ENCODE peak calls at places on chromosomes 4 and X, in nine cellular contexts. V, C, B, M, F, R, Z, A and J are unnamed samples. For H3K4me1, the result is how much of the 10 kb centered on the place peaks cover.

GRCh38 chrX:78839711-78840110 is 92.2 kb downstream of the LPAR4 start:
- DNase-seq in V (no peak), A (no peak), C (no peak), F (no peak), Z (no peak), B (no peak), R (no peak), M (no peak), J (no peak)

GRCh38 chr4:10619220-10619619 is 65.3 kb downstream of the CLNK start:
- DNase-seq in M (no peak), V (no peak), A (peak), B (no peak), R (no peak), F (no peak), Z (no peak), C (no peak), J (no peak)

GRCh38 chr4:119656986-119657635 is 28.5 kb upstream of the PDE5A start:
- DNase-seq in A (peak), B (no peak), C (no peak), M (no peak), V (no peak), Z (no peak), F (no peak), R (no peak), J (no peak)

GRCh38 chr4:8592366-8593267 is at the start of gene CPZ:
- DNase-seq in C (peak), R (peak), F (no peak), Z (no peak), V (peak), A (peak), M (no peak), B (no peak), J (no peak)

GRCh38 chr4:52659722-52660261 is 691 bp upstream of the USP46 start:
- DNase-seq in C (peak), Z (peak), M (peak), B (peak), R (peak), V (peak), F (no peak), A (no peak), J (peak)

GRCh38 chr4:172942840-172943239 is 225.8 kb upstream of the GALNT7 start:
- DNase-seq in B (no peak), V (no peak), C (no peak), M (no peak), Z (no peak), A (no peak), F (no peak), R (no peak), J (peak)

GRCh38 chr4:7343353-7343655 is 91.4 kb downstream of the PSAPL1 start:
- DNase-seq in B (no peak), A (no peak), M (no peak), C (no peak), F (no peak), V (no peak), R (no peak), Z (peak), J (no peak)

GRCh38 chr4:51880016-51880915 is 37.3 kb downstream of the DCUN1D4 start:
- DNase-seq in F (no peak), Z (no peak), V (no peak), C (no peak), R (no peak), B (no peak), A (no peak), M (no peak), J (no peak)

GRCh38 chrX:112832481-112833095 is 8.0 kb downstream of the AMOT start:
- DNase-seq in M (no peak), A (peak), Z (peak), B (peak), V (no peak), F (no peak), C (no peak), R (no peak), J (peak)

GRCh38 chrX:140317462-140317861 is 187.4 kb downstream of the SOX3 start:
- DNase-seq in Z (no peak), C (no peak), V (no peak), B (no peak), R (no peak), M (no peak), A (no peak), F (no peak), J (no peak)

DNA sequence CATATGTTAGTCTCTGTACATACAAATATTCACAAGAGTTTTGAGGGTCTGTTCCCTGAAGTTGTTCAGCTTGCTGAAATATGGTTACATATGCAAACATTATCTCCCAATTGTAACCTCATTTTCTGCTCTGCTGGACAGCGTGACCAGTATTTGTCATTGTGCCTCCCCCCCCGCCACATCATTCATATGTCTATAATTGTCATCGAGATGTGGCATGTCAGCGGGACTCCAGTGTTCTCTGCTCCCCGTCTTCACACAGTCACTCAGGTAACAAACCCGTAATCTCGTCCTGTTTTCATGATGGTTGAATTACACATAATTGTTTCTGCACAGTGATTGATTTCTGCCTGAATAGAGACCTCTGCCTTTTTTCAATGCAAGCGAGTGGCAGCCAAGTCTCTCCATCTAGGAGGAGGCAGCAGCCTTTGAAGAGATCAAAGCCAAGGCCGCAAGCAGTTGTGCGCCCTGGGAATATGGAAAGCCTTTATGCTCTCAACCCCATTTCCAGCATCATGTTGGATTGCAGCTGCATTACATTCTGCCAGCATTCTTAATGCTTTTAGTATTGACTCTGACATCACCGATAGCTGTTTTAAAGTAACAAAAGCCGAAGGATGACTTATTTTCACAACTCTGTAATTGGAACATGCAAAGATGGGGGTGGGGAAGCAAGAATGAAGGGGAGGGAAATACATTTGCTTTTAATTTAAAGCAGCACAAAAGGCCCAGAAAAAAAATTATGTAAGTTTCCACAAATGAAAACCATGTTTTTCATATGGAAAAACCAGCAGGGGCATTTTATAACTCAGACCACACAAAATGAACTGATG is 27.3 kb downstream of the LEF1 start:
- DNase-seq in V (no peak), A (no peak), R (no peak), B (no peak), M (no peak), F (no peak), Z (no peak), C (no peak), J (no peak)
- H3K4me3 ChIP-seq in V (no peak), A (no peak), R (no peak), B (no peak), M (peak), F (no peak), Z (no peak), C (no peak), J (no peak)

DNA sequence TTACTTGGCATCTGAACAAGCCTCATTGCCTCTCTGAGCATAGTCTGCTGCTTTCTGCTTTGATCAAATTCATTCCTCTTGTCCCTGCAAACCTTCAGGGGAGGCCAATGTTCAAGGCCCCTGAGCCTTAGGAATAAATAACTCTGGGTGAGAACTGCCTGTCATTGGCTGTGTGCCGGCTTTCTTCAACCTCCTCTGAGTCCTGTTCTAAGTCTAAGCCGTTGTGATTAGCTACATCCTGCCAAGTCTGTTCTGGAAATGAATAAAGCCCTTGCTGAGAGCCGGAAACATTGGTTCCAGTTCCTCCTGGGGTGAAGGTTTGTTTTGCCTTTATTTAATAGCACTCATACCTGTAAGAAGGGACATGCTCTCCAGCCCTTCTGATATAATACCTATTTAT is 13.8 kb downstream of the RNF4 start:
- DNase-seq in V (no peak), B (no peak), M (no peak), F (peak), Z (no peak), C (no peak), A (peak), R (no peak), J (peak)
- H3K4me1 ChIP-seq in V (under half), B (under half), M (half or more), F (half or more), Z (half or more), C (under half), A (under half), R (half or more), J (under half)

DNA sequence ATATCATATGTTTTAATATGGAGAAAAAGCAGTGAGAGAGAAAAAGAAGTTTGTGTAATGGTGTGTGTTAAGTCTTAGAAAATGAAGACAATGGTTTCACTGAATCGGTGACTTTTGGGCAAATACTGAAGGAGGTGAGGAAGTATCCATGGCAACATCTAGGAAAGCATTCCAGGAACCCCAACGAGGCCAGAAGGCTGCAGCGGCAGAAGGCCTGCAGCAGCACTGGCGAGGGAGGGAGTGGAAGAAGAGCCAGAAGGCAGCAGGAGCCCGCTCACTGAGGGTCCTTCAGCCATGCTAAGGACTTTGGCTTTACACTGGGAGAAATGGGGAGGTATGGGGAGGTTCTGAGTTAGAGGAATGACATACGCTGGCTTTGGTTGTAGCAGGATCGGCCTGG is 26.8 kb downstream of the COQ2 start:
- DNase-seq in A (no peak), B (no peak), F (no peak), R (no peak), V (no peak), Z (no peak), M (no peak), C (no peak), J (no peak)
- H3K27ac ChIP-seq in A (no peak), B (no peak), F (no peak), R (no peak), V (no peak), Z (no peak), M (no peak), C (no peak), J (no peak)

GRCh38 chr4:129136433-129136832 is 40.5 kb downstream of the C4orf33 start:
- DNase-seq in B (no peak), Z (no peak), M (no peak), A (no peak), F (no peak), V (no peak), C (no peak), R (no peak), J (no peak)
- H3K4me3 ChIP-seq in B (no peak), Z (no peak), M (no peak), A (no peak), F (no peak), V (no peak), C (no peak), R (no peak), J (no peak)

GRCh38 chr4:158824425-158825274 is 55.8 kb downstream of the FNIP2 start:
- DNase-seq in V (no peak), A (peak), R (no peak), Z (no peak), F (no peak), M (no peak), B (no peak), C (no peak), J (no peak)

GRCh38 chr4:158821228-158822009 is 52.6 kb downstream of the FNIP2 start:
- DNase-seq in Z (no peak), C (no peak), M (no peak), F (no peak), V (no peak), R (no peak), B (no peak), A (peak), J (no peak)

GRCh38 chr4:158822348-158822747 is 53.5 kb downstream of the FNIP2 start:
- DNase-seq in C (no peak), B (no peak), V (no peak), A (no peak), M (no peak), F (no peak), Z (no peak), R (no peak), J (no peak)

GRCh38 chr4:158825443-158826036 is 56.7 kb downstream of the FNIP2 start:
- DNase-seq in V (no peak), B (no peak), C (no peak), F (no peak), R (no peak), Z (no peak), M (no peak), A (no peak), J (peak)

DNA sequence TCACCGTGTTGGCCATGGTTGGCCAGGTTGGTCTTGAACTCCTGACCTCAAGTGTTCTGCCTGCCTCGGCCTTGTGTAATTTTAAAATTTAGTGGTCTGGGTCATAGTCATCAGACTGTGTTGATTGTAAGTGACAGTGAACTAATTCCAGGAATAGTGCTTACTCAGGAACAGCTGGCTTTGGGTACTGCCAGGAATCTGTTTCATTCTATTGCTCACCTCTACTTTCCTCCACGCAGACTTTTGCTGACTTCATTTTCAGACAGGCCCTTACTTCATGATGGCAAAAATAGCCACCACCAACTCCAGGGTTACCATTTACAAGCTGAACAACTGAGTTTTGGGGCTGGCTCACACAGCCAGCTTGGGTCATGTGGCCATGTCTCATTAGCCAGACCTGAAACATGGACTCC is 54.6 kb downstream of the FNIP2 start:
- DNase-seq in A (peak), V (no peak), R (no peak), Z (no peak), M (no peak), B (no peak), C (no peak), F (no peak), J (no peak)
- H3K4me1 ChIP-seq in A (under half), V (under half), R (half or more), Z (half or more), M (under half), B (under half), C (under half), F (under half), J (under half)

DNA sequence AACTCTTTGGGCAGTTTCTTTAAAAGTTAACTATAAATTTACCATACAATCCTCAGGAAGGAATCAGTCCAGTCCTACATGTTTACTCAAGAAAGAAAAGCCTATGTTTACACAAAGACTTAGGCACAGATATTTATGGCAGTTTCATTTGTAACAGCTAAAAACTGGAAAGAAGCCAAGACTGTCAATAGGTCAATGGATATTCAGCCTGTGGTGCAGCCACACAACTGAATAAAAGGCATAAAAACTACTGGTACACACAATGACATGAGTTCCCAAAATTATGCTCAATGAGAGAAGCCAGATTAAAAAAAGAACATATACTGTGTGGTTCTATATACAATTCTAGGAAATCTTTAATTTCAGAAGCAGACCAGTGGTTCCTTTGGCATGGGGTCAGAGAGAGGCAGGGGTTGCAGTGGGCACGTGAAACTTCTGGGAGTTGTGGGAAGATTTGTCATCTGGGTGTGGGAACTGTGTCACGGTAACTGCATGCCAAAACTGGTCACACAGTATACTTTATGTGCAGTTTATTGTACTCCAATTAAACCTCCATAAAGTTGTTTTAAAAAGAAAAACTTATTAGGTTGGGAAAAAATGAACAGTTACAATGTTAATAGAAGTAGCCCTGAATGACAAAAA is 26.8 kb upstream of the STS start:
- DNase-seq in C (no peak), V (no peak), B (no peak), F (no peak), R (no peak), Z (no peak), M (no peak), A (peak), J (peak)
- H3K27ac ChIP-seq in C (no peak), V (no peak), B (peak), F (peak), R (no peak), Z (no peak), M (no peak), A (no peak), J (no peak)

GRCh38 chrX:16771483-16772398 is 14.5 kb upstream of the TXLNG start:
- DNase-seq in M (no peak), V (peak), R (no peak), F (peak), Z (no peak), C (peak), A (peak), B (no peak), J (peak)
- H3K4me3 ChIP-seq in M (no peak), V (no peak), R (no peak), F (no peak), Z (no peak), C (no peak), A (no peak), B (no peak), J (no peak)

GRCh38 chr4:174564529-174564928 is 42.2 kb upstream of the HPGD start:
- DNase-seq in A (no peak), M (no peak), B (no peak), V (no peak), F (no peak), C (no peak), R (no peak), Z (no peak), J (peak)
- H3K4me1 ChIP-seq in A (under half), M (under half), B (under half), V (under half), F (under half), C (under half), R (under half), Z (under half), J (under half)

DNA sequence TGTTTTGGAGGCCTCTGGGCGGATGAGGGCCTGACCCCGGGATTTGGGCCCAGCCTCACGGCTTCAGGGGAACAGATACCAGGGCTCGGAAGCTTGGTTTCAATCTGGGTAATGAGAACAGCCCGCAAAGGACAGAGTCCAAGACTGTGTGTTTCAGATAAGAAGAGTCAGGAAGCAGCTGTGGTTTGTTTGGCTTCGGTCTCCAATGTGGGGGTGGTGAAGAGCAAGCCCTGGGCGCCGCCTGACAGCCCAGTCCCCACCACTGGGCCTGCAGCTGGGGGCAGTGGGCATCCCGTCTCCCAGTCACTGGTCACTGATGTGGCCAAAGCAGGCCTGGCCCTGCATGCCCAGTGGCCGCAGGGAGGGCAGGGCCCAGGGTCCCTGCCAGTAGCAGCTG is 9.1 kb downstream of the WFS1 start:
- DNase-seq in F (no peak), A (peak), B (peak), R (peak), C (no peak), V (no peak), M (no peak), Z (no peak), J (peak)
- H3K27ac ChIP-seq in F (no peak), A (no peak), B (peak), R (peak), C (no peak), V (no peak), M (no peak), Z (peak), J (peak)

DNA sequence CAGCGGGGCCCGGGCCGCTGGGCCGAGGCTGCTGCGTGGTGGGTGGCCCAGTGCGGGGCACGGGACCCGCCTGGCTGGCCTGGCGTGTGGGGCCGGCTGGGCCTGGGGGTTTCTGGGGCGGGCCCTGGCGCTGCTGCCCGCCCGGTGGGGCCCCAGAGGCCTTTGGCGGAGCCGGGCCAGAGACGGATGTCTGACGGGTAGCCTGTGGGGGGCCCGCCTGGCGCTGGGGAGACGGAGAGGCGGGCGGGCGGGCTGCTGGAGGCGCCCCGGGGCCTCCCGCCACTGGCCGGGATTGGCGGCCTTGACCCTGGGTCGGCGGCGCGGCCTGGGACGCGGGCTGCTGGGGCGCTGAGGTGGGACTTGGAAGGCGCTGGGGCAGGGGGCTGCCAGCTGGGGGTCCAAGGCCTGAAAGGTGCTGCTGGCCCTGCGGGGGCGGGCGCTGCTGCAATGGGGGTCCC is 8.1 kb upstream of the TIMP1 start:
- DNase-seq in F (peak), V (peak), A (no peak), Z (no peak), C (no peak), R (no peak), M (no peak), B (no peak), J (no peak)
- H3K4me3 ChIP-seq in F (no peak), V (peak), A (no peak), Z (peak), C (peak), R (peak), M (no peak), B (no peak), J (no peak)